ENCODE peak calls at places on chromosomes 1 and 21, in six cellular contexts. I, B, O, C, J and V are unnamed samples.

GRCh38 chr1:16173447-16174260 is 17.8 kb upstream of the EPHA2 start:
- DNase-seq in B (peak; percentile 80), J (no peak), O (peak; percentile 69), C (no peak), I (no peak), V (peak; percentile 88)

GRCh38 chr1:235152235-235152634 is 8.8 kb downstream of the RBM34 start:
- DNase-seq in I (no peak), C (no peak), J (no peak), B (no peak), O (no peak), V (no peak)

GRCh38 chr1:228314658-228315483 is 91.8 kb downstream of the TRIM11 start:
- DNase-seq in O (peak; percentile 9), J (no peak), C (peak; percentile 34), B (peak; percentile 10), I (peak; percentile 14), V (peak; percentile 39)

GRCh38 chr1:210446479-210446878 is 117.8 kb downstream of the HHAT start:
- DNase-seq in C (no peak), J (no peak), O (peak; percentile 58), I (no peak), B (no peak), V (peak; percentile 38)

GRCh38 chr1:54356680-54357147 is 49.5 kb downstream of the SSBP3 start:
- DNase-seq in J (no peak), B (no peak), I (no peak), C (no peak), O (no peak), V (no peak)

GRCh38 chr1:235176486-235176885 is 15.4 kb upstream of the RBM34 start:
- DNase-seq in B (no peak), J (no peak), C (no peak), I (no peak), O (no peak), V (no peak)

GRCh38 chr1:221664253-221664652 is 77.6 kb downstream of the DUSP10 start:
- DNase-seq in J (no peak), C (no peak), B (no peak), I (no peak), O (no peak), V (no peak)

GRCh38 chr1:112971006-112971405 is 15.0 kb upstream of the SLC16A1 start:
- DNase-seq in O (no peak), B (no peak), C (no peak), I (no peak), J (no peak), V (no peak)

GRCh38 chr1:162406811-162407210 is 5.1 kb downstream of the SH2D1B start:
- DNase-seq in B (no peak), J (no peak), I (no peak), C (no peak), O (no peak), V (no peak)

GRCh38 chr1:236045771-236046170 is 19.1 kb downstream of the NID1 start:
- DNase-seq in J (no peak), O (no peak), B (no peak), C (no peak), I (no peak), V (no peak)

GRCh38 chr1:228009116-228009827 is 2.5 kb downstream of the WNT3A start:
- DNase-seq in B (no peak), I (peak; percentile 2), O (peak; percentile 6), J (no peak), C (no peak), V (peak; percentile 40)

GRCh38 chr1:199616947-199617346 is 410.6 kb upstream of the NR5A2 start:
- DNase-seq in J (no peak), C (no peak), B (no peak), I (no peak), O (no peak), V (no peak)

GRCh38 chr1:172397221-172397620 is 23.3 kb upstream of the C1orf105 start:
- DNase-seq in O (no peak), C (no peak), B (no peak), I (no peak), J (no peak), V (no peak)

GRCh38 chr1:209747580-209748262 is 8.1 kb upstream of the TRAF3IP3 start:
- DNase-seq in I (peak; percentile 95), C (peak; percentile 98), B (peak; percentile 99), J (peak; percentile 89), O (peak; percentile 99), V (peak; percentile 95)

GRCh38 chr1:92877081-92877711 is 45.4 kb downstream of the RPL5 start:
- DNase-seq in O (no peak), C (no peak), I (no peak), J (no peak), B (no peak), V (no peak)

GRCh38 chr1:68384872-68385390 is 64.8 kb downstream of the RPE65 start:
- DNase-seq in I (no peak), B (no peak), J (no peak), C (no peak), O (peak; percentile 85), V (no peak)

GRCh38 chr1:20078166-20078565 is 8.2 kb downstream of the PLA2G5 start:
- DNase-seq in J (no peak), O (no peak), B (no peak), C (no peak), I (no peak), V (peak; percentile 66)

GRCh38 chr21:33492571-33492970 is 1.1 kb upstream of the DNAJC28 start:
- DNase-seq in J (no peak), I (no peak), B (no peak), C (no peak), O (no peak), V (no peak)

GRCh38 chr1:23718482-23718881 is 24.8 kb upstream of the ELOA start:
- DNase-seq in C (no peak), I (no peak), J (peak; percentile 36), O (no peak), B (peak; percentile 20), V (no peak)

GRCh38 chr1:33327587-33328325 is 6.9 kb upstream of the A3GALT2 start:
- DNase-seq in O (peak; percentile 61), J (no peak), B (peak; percentile 59), I (no peak), C (peak; percentile 75), V (no peak)
- TF ChIP-seq CTCF in O (no peak), J (no peak), B (no peak), I (no peak), C (no peak), V (no peak)

GRCh38 chr1:226893936-226894335 is 23.5 kb downstream of the PSEN2 start:
- DNase-seq in I (no peak), O (no peak), J (no peak), C (no peak), B (no peak), V (no peak)
- H3K4me1 ChIP-seq in I (no peaks in the 10 kb centered on the region), O (no peaks in the 10 kb centered on the region), J (no peaks in the 10 kb centered on the region), C (no peaks in the 10 kb centered on the region), B (no peaks in the 10 kb centered on the region), V (no peaks in the 10 kb centered on the region)

GRCh38 chr1:67144696-67145095 is 9.9 kb upstream of the C1orf141 start:
- DNase-seq in I (no peak), O (no peak), C (no peak), J (no peak), B (no peak), V (no peak)
- TF ChIP-seq CTCF in I (no peak), O (peak; percentile 26), C (peak; percentile 36), J (peak; percentile 7), B (no peak), V (peak; percentile 56)

DNA sequence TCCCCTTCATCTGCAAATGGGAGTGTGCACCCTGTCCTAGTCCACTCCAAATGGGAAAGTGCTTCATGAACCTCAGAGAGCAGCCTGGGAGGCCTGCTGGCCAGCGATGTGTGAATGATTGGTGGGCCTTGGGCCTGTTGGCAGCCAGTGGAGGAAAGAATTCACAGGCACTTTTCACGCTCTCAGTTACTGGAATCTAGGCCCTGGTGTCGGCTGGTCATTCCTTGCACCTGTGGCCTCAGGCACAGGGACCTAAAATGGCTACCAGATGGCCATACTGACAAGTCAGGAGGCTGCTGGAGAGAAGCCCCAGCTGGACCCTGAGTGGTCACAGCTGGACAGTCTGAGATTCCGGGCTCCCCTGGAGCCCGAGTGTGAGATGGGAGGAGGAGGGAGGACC is 18.4 kb upstream of the EDN2 start:
- DNase-seq in O (no peak), J (no peak), C (no peak), I (no peak), B (no peak), V (no peak)
- H3K4me1 ChIP-seq in O (peaks cover 4% of the 10 kb centered on the region), J (no peaks in the 10 kb centered on the region), C (no peaks in the 10 kb centered on the region), I (peaks cover 1% of the 10 kb centered on the region), B (peaks cover 49% of the 10 kb centered on the region), V (peaks cover 10% of the 10 kb centered on the region)

GRCh38 chr1:56289260-56289659 is 290.1 kb downstream of the PLPP3 start:
- DNase-seq in I (no peak), J (peak; percentile 11), B (no peak), O (no peak), C (no peak), V (no peak)
- TF ChIP-seq CTCF in I (no peak), J (peak; percentile 20), B (no peak), O (no peak), C (no peak), V (no peak)

DNA sequence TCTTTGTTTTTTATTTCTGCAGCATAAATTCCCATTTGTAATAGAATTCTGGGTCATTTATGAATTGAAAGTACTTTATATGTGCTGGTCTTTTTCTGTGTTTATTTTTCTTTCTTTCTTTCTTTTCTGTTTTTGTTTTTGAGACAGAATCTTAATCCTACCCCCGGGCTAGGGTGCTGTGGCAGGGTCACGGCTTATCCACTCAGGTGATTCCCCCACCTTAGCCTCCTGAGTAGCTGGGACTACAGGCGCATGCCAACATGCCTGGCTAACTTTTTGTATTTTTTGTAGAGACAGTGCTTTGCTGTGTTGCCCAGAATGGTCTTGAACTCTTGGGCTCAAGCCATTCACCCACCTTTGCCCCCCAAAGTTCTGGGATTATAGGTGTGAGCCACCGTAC is 18.7 kb downstream of the RAP1A start:
- DNase-seq in B (no peak), O (no peak), I (no peak), C (no peak), J (no peak), V (no peak)
- H3K4me1 ChIP-seq in B (peaks cover 20% of the 10 kb centered on the region), O (no peaks in the 10 kb centered on the region), I (peaks cover 4% of the 10 kb centered on the region), C (no peaks in the 10 kb centered on the region), J (peaks cover 28% of the 10 kb centered on the region), V (peaks cover 4% of the 10 kb centered on the region)